ENCODE peak calls at places on chromosomes 16 and 17, in ten cellular contexts. One of them, this sample, is unnamed.

GRCh38 chr17:45750779-45751440 is 33.2 kb upstream of the CRHR1 start:
- DNase-seq in stomach: no peak
- DNase-seq in cardiac muscle cell: no peak
- DNase-seq in T-cell: no peak
- DNase-seq in activated CD4-positive, CD25-positive, alpha-beta regulatory T cell treated with anti-CD3 and anti-CD28 coated beads, Interleukin-2, amount 50 U/mL, for 16 hours: no peak
- DNase-seq in activated CD8-positive, alpha-beta memory T cell treated with anti-CD3 and anti-CD28 coated beads for 4 hours: no peak
- DNase-seq in retina: no peak
- DNase-seq in psoas muscle: no peak
- DNase-seq in left cardiac atrium: no peak
- DNase-seq in amniotic stem cell: no peak
- DNase-seq in this sample: no peak

GRCh38 chr16:27127293-27127692 is 60.6 kb downstream of the C16orf82 start:
- DNase-seq in stomach: no peak
- DNase-seq in cardiac muscle cell: no peak
- DNase-seq in T-cell: no peak
- DNase-seq in activated CD4-positive, CD25-positive, alpha-beta regulatory T cell treated with anti-CD3 and anti-CD28 coated beads, Interleukin-2, amount 50 U/mL, for 16 hours: no peak
- DNase-seq in activated CD8-positive, alpha-beta memory T cell treated with anti-CD3 and anti-CD28 coated beads for 4 hours: no peak
- DNase-seq in retina: no peak
- DNase-seq in psoas muscle: no peak
- DNase-seq in left cardiac atrium: no peak
- DNase-seq in amniotic stem cell: no peak
- DNase-seq in this sample: no peak

GRCh38 chr17:49738456-49739163 is 25.3 kb downstream of the FAM117A start:
- DNase-seq in stomach: no peak
- DNase-seq in cardiac muscle cell: no peak
- DNase-seq in T-cell: no peak
- DNase-seq in activated CD4-positive, CD25-positive, alpha-beta regulatory T cell treated with anti-CD3 and anti-CD28 coated beads, Interleukin-2, amount 50 U/mL, for 16 hours: no peak
- DNase-seq in activated CD8-positive, alpha-beta memory T cell treated with anti-CD3 and anti-CD28 coated beads for 4 hours: no peak
- DNase-seq in retina: no peak
- DNase-seq in psoas muscle: peak
- DNase-seq in left cardiac atrium: no peak
- DNase-seq in amniotic stem cell: no peak
- DNase-seq in this sample: no peak

GRCh38 chr16:70612931-70613330 is 33.4 kb upstream of the IL34 start:
- DNase-seq in stomach: no peak
- DNase-seq in cardiac muscle cell: no peak
- DNase-seq in T-cell: no peak
- DNase-seq in activated CD4-positive, CD25-positive, alpha-beta regulatory T cell treated with anti-CD3 and anti-CD28 coated beads, Interleukin-2, amount 50 U/mL, for 16 hours: no peak
- DNase-seq in activated CD8-positive, alpha-beta memory T cell treated with anti-CD3 and anti-CD28 coated beads for 4 hours: no peak
- DNase-seq in retina: no peak
- DNase-seq in psoas muscle: no peak
- DNase-seq in left cardiac atrium: no peak
- DNase-seq in amniotic stem cell: no peak
- DNase-seq in this sample: no peak

GRCh38 chr16:52861614-52862022 is 191.1 kb downstream of the CHD9NB start:
- DNase-seq in stomach: no peak
- DNase-seq in cardiac muscle cell: peak
- DNase-seq in T-cell: no peak
- DNase-seq in activated CD4-positive, CD25-positive, alpha-beta regulatory T cell treated with anti-CD3 and anti-CD28 coated beads, Interleukin-2, amount 50 U/mL, for 16 hours: no peak
- DNase-seq in activated CD8-positive, alpha-beta memory T cell treated with anti-CD3 and anti-CD28 coated beads for 4 hours: no peak
- DNase-seq in retina: peak
- DNase-seq in psoas muscle: no peak
- DNase-seq in left cardiac atrium: no peak
- DNase-seq in amniotic stem cell: no peak
- DNase-seq in this sample: peak

GRCh38 chr17:69909389-69909788 is 165.6 kb upstream of the KCNJ16 start:
- DNase-seq in stomach: no peak
- DNase-seq in cardiac muscle cell: no peak
- DNase-seq in T-cell: no peak
- DNase-seq in activated CD4-positive, CD25-positive, alpha-beta regulatory T cell treated with anti-CD3 and anti-CD28 coated beads, Interleukin-2, amount 50 U/mL, for 16 hours: no peak
- DNase-seq in activated CD8-positive, alpha-beta memory T cell treated with anti-CD3 and anti-CD28 coated beads for 4 hours: no peak
- DNase-seq in retina: no peak
- DNase-seq in psoas muscle: no peak
- DNase-seq in left cardiac atrium: no peak
- DNase-seq in amniotic stem cell: no peak
- DNase-seq in this sample: no peak

GRCh38 chr17:39555368-39555767 is 52.4 kb downstream of the NEUROD2 start:
- DNase-seq in stomach: no peak
- DNase-seq in cardiac muscle cell: no peak
- DNase-seq in T-cell: no peak
- DNase-seq in activated CD4-positive, CD25-positive, alpha-beta regulatory T cell treated with anti-CD3 and anti-CD28 coated beads, Interleukin-2, amount 50 U/mL, for 16 hours: no peak
- DNase-seq in activated CD8-positive, alpha-beta memory T cell treated with anti-CD3 and anti-CD28 coated beads for 4 hours: no peak
- DNase-seq in retina: no peak
- DNase-seq in psoas muscle: no peak
- DNase-seq in left cardiac atrium: no peak
- DNase-seq in amniotic stem cell: no peak
- DNase-seq in this sample: no peak

GRCh38 chr17:57294075-57294474 is 37.8 kb downstream of the MSI2 start:
- DNase-seq in stomach: no peak
- DNase-seq in cardiac muscle cell: no peak
- DNase-seq in T-cell: no peak
- DNase-seq in activated CD4-positive, CD25-positive, alpha-beta regulatory T cell treated with anti-CD3 and anti-CD28 coated beads, Interleukin-2, amount 50 U/mL, for 16 hours: no peak
- DNase-seq in activated CD8-positive, alpha-beta memory T cell treated with anti-CD3 and anti-CD28 coated beads for 4 hours: no peak
- DNase-seq in retina: no peak
- DNase-seq in psoas muscle: no peak
- DNase-seq in left cardiac atrium: no peak
- DNase-seq in amniotic stem cell: no peak
- DNase-seq in this sample: no peak

GRCh38 chr17:74748529-74749261 is at the start of gene NHERF1:
- DNase-seq in stomach: peak
- DNase-seq in cardiac muscle cell: peak
- DNase-seq in T-cell: peak
- DNase-seq in activated CD4-positive, CD25-positive, alpha-beta regulatory T cell treated with anti-CD3 and anti-CD28 coated beads, Interleukin-2, amount 50 U/mL, for 16 hours: peak
- DNase-seq in activated CD8-positive, alpha-beta memory T cell treated with anti-CD3 and anti-CD28 coated beads for 4 hours: peak
- DNase-seq in retina: peak
- DNase-seq in psoas muscle: peak
- DNase-seq in left cardiac atrium: peak
- DNase-seq in amniotic stem cell: peak
- DNase-seq in this sample: peak

GRCh38 chr17:1649116-1649843 is 386 bp downstream of the RILP start:
- DNase-seq in stomach: peak
- DNase-seq in cardiac muscle cell: peak
- DNase-seq in T-cell: peak
- DNase-seq in activated CD4-positive, CD25-positive, alpha-beta regulatory T cell treated with anti-CD3 and anti-CD28 coated beads, Interleukin-2, amount 50 U/mL, for 16 hours: peak
- DNase-seq in activated CD8-positive, alpha-beta memory T cell treated with anti-CD3 and anti-CD28 coated beads for 4 hours: peak
- DNase-seq in retina: peak
- DNase-seq in psoas muscle: peak
- DNase-seq in left cardiac atrium: peak
- DNase-seq in amniotic stem cell: peak
- DNase-seq in this sample: peak

GRCh38 chr17:17141860-17142552 is 64.1 kb downstream of the PLD6 start:
- DNase-seq in stomach: no peak
- DNase-seq in cardiac muscle cell: peak
- DNase-seq in T-cell: peak
- DNase-seq in activated CD4-positive, CD25-positive, alpha-beta regulatory T cell treated with anti-CD3 and anti-CD28 coated beads, Interleukin-2, amount 50 U/mL, for 16 hours: no peak
- DNase-seq in activated CD8-positive, alpha-beta memory T cell treated with anti-CD3 and anti-CD28 coated beads for 4 hours: no peak
- DNase-seq in retina: peak
- DNase-seq in psoas muscle: peak
- DNase-seq in left cardiac atrium: no peak
- DNase-seq in amniotic stem cell: no peak
- DNase-seq in this sample: peak

GRCh38 chr17:66343531-66344078 is 41.2 kb downstream of the PRKCA start:
- DNase-seq in stomach: no peak
- DNase-seq in cardiac muscle cell: no peak
- DNase-seq in T-cell: no peak
- DNase-seq in activated CD4-positive, CD25-positive, alpha-beta regulatory T cell treated with anti-CD3 and anti-CD28 coated beads, Interleukin-2, amount 50 U/mL, for 16 hours: no peak
- DNase-seq in activated CD8-positive, alpha-beta memory T cell treated with anti-CD3 and anti-CD28 coated beads for 4 hours: no peak
- DNase-seq in retina: no peak
- DNase-seq in psoas muscle: no peak
- DNase-seq in left cardiac atrium: no peak
- DNase-seq in amniotic stem cell: no peak
- DNase-seq in this sample: no peak

GRCh38 chr17:76696763-76697701 is 13.7 kb downstream of the MXRA7 start:
- DNase-seq in stomach: no peak
- DNase-seq in cardiac muscle cell: peak
- DNase-seq in T-cell: no peak
- DNase-seq in activated CD4-positive, CD25-positive, alpha-beta regulatory T cell treated with anti-CD3 and anti-CD28 coated beads, Interleukin-2, amount 50 U/mL, for 16 hours: no peak
- DNase-seq in activated CD8-positive, alpha-beta memory T cell treated with anti-CD3 and anti-CD28 coated beads for 4 hours: no peak
- DNase-seq in retina: no peak
- DNase-seq in psoas muscle: peak
- DNase-seq in left cardiac atrium: peak
- DNase-seq in amniotic stem cell: no peak
- DNase-seq in this sample: no peak

GRCh38 chr17:13074026-13074425 is 56.2 kb upstream of the ELAC2 start:
- DNase-seq in stomach: no peak
- DNase-seq in cardiac muscle cell: peak
- DNase-seq in T-cell: no peak
- DNase-seq in activated CD4-positive, CD25-positive, alpha-beta regulatory T cell treated with anti-CD3 and anti-CD28 coated beads, Interleukin-2, amount 50 U/mL, for 16 hours: no peak
- DNase-seq in activated CD8-positive, alpha-beta memory T cell treated with anti-CD3 and anti-CD28 coated beads for 4 hours: no peak
- DNase-seq in retina: no peak
- DNase-seq in psoas muscle: no peak
- DNase-seq in left cardiac atrium: no peak
- DNase-seq in amniotic stem cell: no peak
- DNase-seq in this sample: no peak

This sample was measured in WTC11.